ENCODE peak calls at places on chromosomes 4 and X, in six cellular contexts. One of them, this sample, is unnamed.

GRCh38 chrX:64842492-64842891 is 133.8 kb downstream of the ZC4H2 start:
- DNase-seq in stimulated activated CD8-positive, alpha-beta memory T cell treated with anti-CD3 and anti-CD28 coated beads, Interleukin-7, amount 100 ng/mL, for 24 hours: no peak
- DNase-seq in activated CD4-positive, alpha-beta T cell treated with anti-CD3 and anti-CD28 coated beads, Interleukin-2, amount 50 U/mL, for 48 hours: no peak
- DNase-seq in H4: no peak
- DNase-seq in activated B cell treated with CpG ODN at 0.5 μM for 24 hours: no peak
- DNase-seq in CD8-positive, alpha-beta memory T cell: no peak
- DNase-seq in this sample: no peak

GRCh38 chrX:47321386-47321785 is 49.0 kb upstream of the ZNF157 start:
- DNase-seq in stimulated activated CD8-positive, alpha-beta memory T cell treated with anti-CD3 and anti-CD28 coated beads, Interleukin-7, amount 100 ng/mL, for 24 hours: no peak
- DNase-seq in activated CD4-positive, alpha-beta T cell treated with anti-CD3 and anti-CD28 coated beads, Interleukin-2, amount 50 U/mL, for 48 hours: no peak
- DNase-seq in H4: no peak
- DNase-seq in activated B cell treated with CpG ODN at 0.5 μM for 24 hours: no peak
- DNase-seq in CD8-positive, alpha-beta memory T cell: no peak
- DNase-seq in this sample: peak

GRCh38 chrX:75781618-75782017 is 3.4 kb downstream of the MAGEE2 start:
- DNase-seq in stimulated activated CD8-positive, alpha-beta memory T cell treated with anti-CD3 and anti-CD28 coated beads, Interleukin-7, amount 100 ng/mL, for 24 hours: no peak
- DNase-seq in activated CD4-positive, alpha-beta T cell treated with anti-CD3 and anti-CD28 coated beads, Interleukin-2, amount 50 U/mL, for 48 hours: no peak
- DNase-seq in H4: no peak
- DNase-seq in activated B cell treated with CpG ODN at 0.5 μM for 24 hours: no peak
- DNase-seq in CD8-positive, alpha-beta memory T cell: no peak
- DNase-seq in this sample: no peak

GRCh38 chr4:169040559-169041261 is 30.7 kb upstream of the CBR4 start:
- DNase-seq in stimulated activated CD8-positive, alpha-beta memory T cell treated with anti-CD3 and anti-CD28 coated beads, Interleukin-7, amount 100 ng/mL, for 24 hours: no peak
- DNase-seq in activated CD4-positive, alpha-beta T cell treated with anti-CD3 and anti-CD28 coated beads, Interleukin-2, amount 50 U/mL, for 48 hours: no peak
- DNase-seq in H4: no peak
- DNase-seq in activated B cell treated with CpG ODN at 0.5 μM for 24 hours: no peak
- DNase-seq in CD8-positive, alpha-beta memory T cell: no peak
- DNase-seq in this sample: no peak

GRCh38 chrX:50971390-50971789 is 60.9 kb downstream of the BMP15 start:
- DNase-seq in stimulated activated CD8-positive, alpha-beta memory T cell treated with anti-CD3 and anti-CD28 coated beads, Interleukin-7, amount 100 ng/mL, for 24 hours: no peak
- DNase-seq in activated CD4-positive, alpha-beta T cell treated with anti-CD3 and anti-CD28 coated beads, Interleukin-2, amount 50 U/mL, for 48 hours: peak
- DNase-seq in H4: no peak
- DNase-seq in activated B cell treated with CpG ODN at 0.5 μM for 24 hours: no peak
- DNase-seq in CD8-positive, alpha-beta memory T cell: no peak
- DNase-seq in this sample: no peak

GRCh38 chr4:173332963-173333657 is 1.0 kb downstream of the HMGB2 start:
- DNase-seq in stimulated activated CD8-positive, alpha-beta memory T cell treated with anti-CD3 and anti-CD28 coated beads, Interleukin-7, amount 100 ng/mL, for 24 hours: no peak
- DNase-seq in activated CD4-positive, alpha-beta T cell treated with anti-CD3 and anti-CD28 coated beads, Interleukin-2, amount 50 U/mL, for 48 hours: no peak
- DNase-seq in H4: no peak
- DNase-seq in activated B cell treated with CpG ODN at 0.5 μM for 24 hours: no peak
- DNase-seq in CD8-positive, alpha-beta memory T cell: peak
- DNase-seq in this sample: no peak

GRCh38 chrX:67700607-67701006 is 156.8 kb downstream of the AR start:
- DNase-seq in stimulated activated CD8-positive, alpha-beta memory T cell treated with anti-CD3 and anti-CD28 coated beads, Interleukin-7, amount 100 ng/mL, for 24 hours: no peak
- DNase-seq in activated CD4-positive, alpha-beta T cell treated with anti-CD3 and anti-CD28 coated beads, Interleukin-2, amount 50 U/mL, for 48 hours: peak
- DNase-seq in H4: no peak
- DNase-seq in activated B cell treated with CpG ODN at 0.5 μM for 24 hours: no peak
- DNase-seq in CD8-positive, alpha-beta memory T cell: no peak
- DNase-seq in this sample: no peak

GRCh38 chr4:140640150-140640748 is 71.5 kb upstream of the UCP1 start:
- DNase-seq in stimulated activated CD8-positive, alpha-beta memory T cell treated with anti-CD3 and anti-CD28 coated beads, Interleukin-7, amount 100 ng/mL, for 24 hours: no peak
- DNase-seq in activated CD4-positive, alpha-beta T cell treated with anti-CD3 and anti-CD28 coated beads, Interleukin-2, amount 50 U/mL, for 48 hours: no peak
- DNase-seq in H4: no peak
- DNase-seq in activated B cell treated with CpG ODN at 0.5 μM for 24 hours: no peak
- DNase-seq in CD8-positive, alpha-beta memory T cell: no peak
- DNase-seq in this sample: no peak

GRCh38 chr4:65669008-65669971 is 999 bp downstream of the EPHA5 start:
- DNase-seq in stimulated activated CD8-positive, alpha-beta memory T cell treated with anti-CD3 and anti-CD28 coated beads, Interleukin-7, amount 100 ng/mL, for 24 hours: no peak
- DNase-seq in activated CD4-positive, alpha-beta T cell treated with anti-CD3 and anti-CD28 coated beads, Interleukin-2, amount 50 U/mL, for 48 hours: no peak
- DNase-seq in H4: peak
- DNase-seq in activated B cell treated with CpG ODN at 0.5 μM for 24 hours: no peak
- DNase-seq in CD8-positive, alpha-beta memory T cell: no peak
- DNase-seq in this sample: no peak

GRCh38 chrX:13364230-13364629 is 44.4 kb upstream of the ATXN3L start:
- DNase-seq in stimulated activated CD8-positive, alpha-beta memory T cell treated with anti-CD3 and anti-CD28 coated beads, Interleukin-7, amount 100 ng/mL, for 24 hours: no peak
- DNase-seq in activated CD4-positive, alpha-beta T cell treated with anti-CD3 and anti-CD28 coated beads, Interleukin-2, amount 50 U/mL, for 48 hours: no peak
- DNase-seq in H4: no peak
- DNase-seq in activated B cell treated with CpG ODN at 0.5 μM for 24 hours: no peak
- DNase-seq in CD8-positive, alpha-beta memory T cell: no peak
- DNase-seq in this sample: no peak

GRCh38 chr4:19348746-19349145 is 903.0 kb upstream of the SLIT2 start:
- DNase-seq in stimulated activated CD8-positive, alpha-beta memory T cell treated with anti-CD3 and anti-CD28 coated beads, Interleukin-7, amount 100 ng/mL, for 24 hours: no peak
- DNase-seq in activated CD4-positive, alpha-beta T cell treated with anti-CD3 and anti-CD28 coated beads, Interleukin-2, amount 50 U/mL, for 48 hours: no peak
- DNase-seq in H4: no peak
- DNase-seq in activated B cell treated with CpG ODN at 0.5 μM for 24 hours: no peak
- DNase-seq in CD8-positive, alpha-beta memory T cell: no peak
- DNase-seq in this sample: no peak

GRCh38 chrX:132217203-132218073 is 1.8 kb downstream of the RAP2C start:
- DNase-seq in stimulated activated CD8-positive, alpha-beta memory T cell treated with anti-CD3 and anti-CD28 coated beads, Interleukin-7, amount 100 ng/mL, for 24 hours: peak
- DNase-seq in activated CD4-positive, alpha-beta T cell treated with anti-CD3 and anti-CD28 coated beads, Interleukin-2, amount 50 U/mL, for 48 hours: peak
- DNase-seq in H4: peak
- DNase-seq in activated B cell treated with CpG ODN at 0.5 μM for 24 hours: peak
- DNase-seq in CD8-positive, alpha-beta memory T cell: peak
- DNase-seq in this sample: peak

GRCh38 chr4:110201502-110201901 is 3.1 kb upstream of the ELOVL6 start:
- DNase-seq in stimulated activated CD8-positive, alpha-beta memory T cell treated with anti-CD3 and anti-CD28 coated beads, Interleukin-7, amount 100 ng/mL, for 24 hours: no peak
- DNase-seq in activated CD4-positive, alpha-beta T cell treated with anti-CD3 and anti-CD28 coated beads, Interleukin-2, amount 50 U/mL, for 48 hours: no peak
- DNase-seq in H4: no peak
- DNase-seq in activated B cell treated with CpG ODN at 0.5 μM for 24 hours: no peak
- DNase-seq in CD8-positive, alpha-beta memory T cell: no peak
- DNase-seq in this sample: no peak

GRCh38 chr4:76634239-76634638 is 199.2 kb downstream of the SHROOM3 start:
- DNase-seq in stimulated activated CD8-positive, alpha-beta memory T cell treated with anti-CD3 and anti-CD28 coated beads, Interleukin-7, amount 100 ng/mL, for 24 hours: no peak
- DNase-seq in activated CD4-positive, alpha-beta T cell treated with anti-CD3 and anti-CD28 coated beads, Interleukin-2, amount 50 U/mL, for 48 hours: no peak
- DNase-seq in H4: peak
- DNase-seq in activated B cell treated with CpG ODN at 0.5 μM for 24 hours: no peak
- DNase-seq in CD8-positive, alpha-beta memory T cell: no peak
- DNase-seq in this sample: no peak

GRCh38 chr4:14767142-14767541 is 235.1 kb upstream of the CPEB2 start:
- DNase-seq in stimulated activated CD8-positive, alpha-beta memory T cell treated with anti-CD3 and anti-CD28 coated beads, Interleukin-7, amount 100 ng/mL, for 24 hours: no peak
- DNase-seq in activated CD4-positive, alpha-beta T cell treated with anti-CD3 and anti-CD28 coated beads, Interleukin-2, amount 50 U/mL, for 48 hours: no peak
- DNase-seq in H4: no peak
- DNase-seq in activated B cell treated with CpG ODN at 0.5 μM for 24 hours: no peak
- DNase-seq in CD8-positive, alpha-beta memory T cell: no peak
- DNase-seq in this sample: no peak